ENCODE peak calls at places on chromosomes 2 and 18, in nine cellular contexts. V is neural progenitor cell; Y is pancreas; D is CD8-positive, alpha-beta T cell; R is right lobe of liver; N is A549; I is endothelial cell of umbilical vein; C is lower leg skin; J is cardiac fibroblast. L is an unnamed sample.

GRCh38 chr2:99806758-99807157 is 316.9 kb upstream of the REV1 start:
- DNase-seq in I (no peak), R (no peak), V (no peak), Y (no peak), D (no peak), J (peak; percentile 74), N (peak; percentile 9), C (no peak), L (peak; percentile 70)

GRCh38 chr2:160842286-160842685 is 317.9 kb upstream of the TANK start:
- DNase-seq in R (no peak), D (no peak), N (no peak), J (no peak), C (no peak), V (no peak), I (no peak), Y (no peak), L (no peak)

GRCh38 chr18:74840492-74841167 is 243.0 kb downstream of the ZNF407 start:
- DNase-seq in J (peak; percentile 89), I (peak; percentile 58), N (peak; percentile 51), Y (no peak), C (no peak), R (peak; percentile 28), V (no peak), D (no peak), L (peak; percentile 65)

GRCh38 chr2:238439093-238439849 is 12.5 kb downstream of the ASB1 start:
- DNase-seq in C (no peak), J (peak; percentile 100), V (no peak), N (peak; percentile 91), D (no peak), R (peak; percentile 84), I (peak; percentile 15), Y (no peak), L (peak; percentile 90)

GRCh38 chr2:121256720-121257475 is 28.1 kb downstream of the TFCP2L1 start:
- DNase-seq in R (no peak), Y (no peak), J (no peak), C (no peak), D (no peak), N (no peak), V (no peak), I (no peak), L (no peak)

GRCh38 chr2:42545714-42546390 is 22.6 kb upstream of the MTA3 start:
- DNase-seq in D (no peak), I (no peak), N (no peak), Y (no peak), C (no peak), R (no peak), J (no peak), V (peak; percentile 78), L (no peak)

GRCh38 chr2:182064024-182064880 is 78.6 kb downstream of the PPP1R1C start:
- DNase-seq in C (no peak), I (no peak), J (no peak), V (no peak), N (no peak), R (no peak), D (no peak), Y (no peak), L (no peak)

GRCh38 chr2:39216495-39217191 is 27.1 kb downstream of the CDKL4 start:
- DNase-seq in R (no peak), N (no peak), V (no peak), I (no peak), C (no peak), D (peak; percentile 50), J (no peak), Y (no peak), L (no peak)

GRCh38 chr2:224405841-224406370 is 4.0 kb upstream of the FAM124B start:
- DNase-seq in J (peak; percentile 38), D (no peak), V (no peak), R (no peak), I (peak; percentile 77), N (no peak), C (no peak), Y (no peak), L (no peak)

GRCh38 chr2:74670263-74670662 is 16.2 kb downstream of the SEMA4F start:
- DNase-seq in N (no peak), J (no peak), I (no peak), D (no peak), Y (no peak), C (no peak), V (no peak), R (no peak), L (no peak)

GRCh38 chr2:172106128-172106961 is 3.6 kb upstream of the DLX2 start:
- DNase-seq in N (peak; percentile 71), I (peak; percentile 49), R (no peak), J (peak; percentile 62), D (no peak), Y (no peak), V (peak; percentile 82), C (no peak), L (no peak)

GRCh38 chr2:160379399-160379798 is 114.2 kb downstream of the RBMS1 start:
- DNase-seq in V (no peak), R (no peak), C (no peak), J (peak; percentile 92), N (peak; percentile 81), I (no peak), D (no peak), Y (no peak), L (peak; percentile 94)

GRCh38 chr2:236982693-236983092 is 103.0 kb upstream of the COPS8 start:
- DNase-seq in R (no peak), C (no peak), N (no peak), Y (no peak), I (no peak), D (no peak), J (no peak), V (no peak), L (no peak)

GRCh38 chr2:177908182-177908581 is 164.4 kb downstream of the PDE11A start:
- DNase-seq in V (no peak), R (no peak), J (no peak), D (no peak), I (no peak), Y (no peak), N (no peak), C (no peak), L (no peak)

GRCh38 chr2:128290356-128290755 is 28.3 kb downstream of the HS6ST1 start:
- DNase-seq in I (no peak), V (no peak), J (peak; percentile 32), N (no peak), R (no peak), D (no peak), C (no peak), Y (no peak), L (peak; percentile 24)

GRCh38 chr2:136727973-136728699 is 37.2 kb upstream of the THSD7B start:
- DNase-seq in Y (no peak), J (no peak), N (no peak), R (no peak), C (no peak), I (no peak), D (no peak), V (no peak), L (no peak)

GRCh38 chr2:25844089-25844488 is 34.2 kb downstream of the ASXL2 start:
- DNase-seq in C (no peak), J (peak; percentile 56), Y (no peak), V (no peak), I (no peak), R (no peak), N (no peak), D (no peak), L (peak; percentile 74)

GRCh38 chr2:90207454-90208058 is 1516.1 kb downstream of the RPIA start:
- DNase-seq in V (no peak), D (no peak), R (no peak), J (peak; percentile 0), I (no peak), N (peak; percentile 31), C (no peak), Y (no peak), L (peak; percentile 5)
- TF ChIP-seq CTCF in V (peak; percentile 10), D (no peak), R (peak; percentile 43), J (no peak), I (no peak), N (peak; percentile 43), C (no peak), Y (no peak), L (peak; percentile 14)

DNA sequence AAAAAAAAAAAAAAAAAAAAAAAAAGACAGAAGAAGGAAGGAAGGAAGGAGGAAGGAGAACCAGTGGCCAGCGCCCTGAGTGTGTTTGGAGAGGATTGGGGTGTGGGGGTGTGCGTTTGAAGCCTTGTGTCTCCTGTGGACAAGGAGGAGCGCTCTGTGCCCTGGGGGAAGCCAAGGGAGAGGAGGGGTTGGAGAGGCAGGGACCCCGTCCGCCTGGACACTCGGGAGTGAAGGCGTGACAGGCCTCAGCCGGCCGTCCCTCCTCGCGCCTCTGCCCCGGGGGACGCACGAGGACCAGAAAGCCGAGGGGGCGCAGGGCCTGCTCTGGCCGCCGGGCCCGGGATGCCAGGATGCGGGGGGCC is 44.9 kb downstream of the SERTAD2 start:
- DNase-seq in D (no peak), R (no peak), V (no peak), I (peak; percentile 19), N (no peak), C (peak; percentile 41), J (no peak), Y (no peak), L (no peak)
- H3K4me3 ChIP-seq in D (peak overlapping the region; percentile 63), R (peak overlapping the region; percentile 57), V (peak overlapping the region; percentile 35), I (no peak overlapping the region), N (peak overlapping the region; percentile 55), C (peak overlapping the region; percentile 16), J (peak overlapping the region; percentile 47), Y (peak overlapping the region; percentile 40), L (peak overlapping the region; percentile 30)

DNA sequence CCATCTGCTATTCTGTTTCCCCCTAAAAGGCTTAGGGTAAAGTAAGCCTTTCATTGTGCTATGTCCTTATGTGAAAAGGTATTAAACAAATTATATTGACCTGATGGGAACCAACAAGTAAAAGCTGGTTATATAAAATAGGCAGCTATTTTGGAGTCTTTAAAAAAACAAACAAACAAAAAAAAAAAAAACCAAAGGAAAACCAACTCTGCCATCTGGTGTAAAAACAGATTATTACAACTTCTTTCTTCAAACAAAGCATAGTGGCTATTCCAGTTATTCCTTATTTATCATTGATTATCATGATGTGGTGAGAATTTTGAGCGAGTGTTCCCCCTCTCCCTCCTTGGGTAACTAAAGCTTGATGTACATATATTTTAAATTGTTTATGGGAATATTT is 122.3 kb upstream of the FHL2 start:
- DNase-seq in Y (no peak), N (peak; percentile 18), D (no peak), C (no peak), R (no peak), I (peak; percentile 47), J (peak; percentile 63), V (peak; percentile 25), L (peak; percentile 54)
- TF ChIP-seq CTCF in Y (peak; percentile 42), N (peak; percentile 90), D (peak; percentile 74), C (no peak), R (peak; percentile 56), I (no peak), J (no peak), V (peak; percentile 67), L (peak; percentile 44)

DNA sequence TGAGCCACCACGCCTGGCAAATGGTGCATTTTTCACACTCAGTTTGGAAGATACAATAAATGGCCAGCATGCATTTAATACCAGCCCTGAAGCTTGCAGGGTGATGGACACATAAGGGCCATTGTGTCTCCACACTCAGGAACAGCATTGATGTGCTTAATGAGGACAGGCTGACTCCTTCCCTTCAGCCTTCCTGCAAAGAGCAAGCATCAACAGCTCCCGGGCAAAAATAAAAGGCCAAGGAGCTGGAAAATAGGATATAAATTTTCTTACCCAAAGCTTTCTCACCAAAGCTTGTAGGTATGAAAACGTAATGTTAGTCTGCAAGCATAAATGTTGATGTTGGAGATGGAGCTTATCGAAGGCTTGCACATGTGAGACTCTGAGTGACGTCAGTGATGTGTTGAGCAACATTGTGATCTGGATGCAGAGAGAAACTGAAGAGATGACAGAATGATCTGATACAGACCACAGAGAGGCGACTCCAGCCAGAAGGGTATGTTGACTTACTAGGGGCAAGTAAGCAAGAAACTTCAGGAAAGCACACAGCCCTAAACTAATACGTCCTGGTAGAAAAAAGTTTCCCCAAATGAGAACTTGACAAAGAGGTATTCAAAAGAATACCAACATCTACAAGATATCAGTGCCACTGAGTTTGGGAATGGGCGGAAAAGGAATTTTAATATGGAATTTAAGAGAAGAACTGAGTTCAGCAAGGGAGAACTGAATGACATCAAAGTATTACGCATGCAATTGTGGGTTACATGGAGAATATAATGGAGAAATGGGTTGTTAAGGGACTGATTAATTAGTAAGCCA is 256.5 kb downstream of the TGIF1 start:
- DNase-seq in I (no peak), C (no peak), Y (no peak), R (no peak), D (no peak), N (no peak), J (peak; percentile 58), V (no peak), L (peak; percentile 25)
- H3K4me3 ChIP-seq in I (no peak overlapping the region), C (no peak overlapping the region), Y (no peak overlapping the region), R (no peak overlapping the region), D (no peak overlapping the region), N (no peak overlapping the region), J (no peak overlapping the region), V (no peak overlapping the region), L (no peak overlapping the region)